ENCODE peak calls at places on chromosomes 7 and 10, in four cellular contexts. X is heart right ventricle, Y is right cardiac atrium, M is SK-N-SH. D is an unnamed sample.

GRCh38 chr7:16719699-16720098 is 33.9 kb upstream of the TSPAN13 start:
- DNase-seq in X (no peak), Y (no peak), M (no peak), D (no peak)

GRCh38 chr10:30028006-30028441 is 31.4 kb downstream of the JCAD start:
- DNase-seq in X (peak; percentile 35), Y (peak; percentile 85), M (no peak), D (peak; percentile 37)

GRCh38 chr10:74502963-74503608 is 323.3 kb upstream of the KAT6B start:
- DNase-seq in X (no peak), Y (no peak), M (no peak), D (no peak)

GRCh38 chr7:471866-472639 is 47.6 kb downstream of the PDGFA start:
- DNase-seq in X (peak; percentile 83), Y (peak; percentile 89), M (no peak), D (peak; percentile 52)

GRCh38 chr10:70537398-70538194 is 59.0 kb downstream of the PALD1 start:
- DNase-seq in X (no peak), Y (peak; percentile 57), M (no peak), D (no peak)

GRCh38 chr7:116653204-116653603 is 18.8 kb upstream of the MET start:
- DNase-seq in X (no peak), Y (no peak), M (no peak), D (no peak)

GRCh38 chr7:153190452-153190851 is 430.9 kb downstream of the ACTR3B start:
- DNase-seq in X (no peak), Y (no peak), M (peak; percentile 58), D (no peak)

GRCh38 chr7:38070718-38071117 is 107.3 kb upstream of the STARD3NL start:
- DNase-seq in X (no peak), Y (no peak), M (peak; percentile 73), D (peak; percentile 73)

GRCh38 chr10:93067443-93068365 is 6.0 kb upstream of the CYP26A1 start:
- DNase-seq in X (no peak), Y (no peak), M (no peak), D (no peak)

GRCh38 chr10:83218205-83218604 is 921.1 kb upstream of the GHITM start:
- DNase-seq in X (no peak), Y (no peak), M (peak; percentile 6), D (no peak)

GRCh38 chr10:43170491-43170890 is 32.2 kb downstream of the CSGALNACT2 start:
- DNase-seq in X (no peak), Y (no peak), M (no peak), D (no peak)

GRCh38 chr7:68619476-68619875 is 978.8 kb upstream of the AUTS2 start:
- DNase-seq in X (no peak), Y (no peak), M (no peak), D (no peak)

GRCh38 chr10:112793197-112793921 is 156.7 kb upstream of the TCF7L2 start:
- DNase-seq in X (no peak), Y (no peak), M (no peak), D (no peak)

GRCh38 chr10:1036341-1036791 is 10.7 kb upstream of the IDI2 start:
- DNase-seq in X (no peak), Y (no peak), M (no peak), D (no peak)

GRCh38 chr7:990352-991005 is 7.5 kb downstream of the CYP2W1 start:
- DNase-seq in X (no peak), Y (no peak), M (no peak), D (peak; percentile 36)

GRCh38 chr7:44372560-44373417 is 47.4 kb upstream of the CAMK2B start:
- DNase-seq in X (no peak), Y (no peak), M (no peak), D (no peak)

GRCh38 chr7:145169908-145170307 is 334.1 kb upstream of the TPK1 start:
- DNase-seq in X (no peak), Y (no peak), M (peak; percentile 4), D (no peak)

GRCh38 chr7:39686261-39686924 is 63.0 kb downstream of the RALA start:
- DNase-seq in X (no peak), Y (no peak), M (no peak), D (no peak)

GRCh38 chr7:150756858-150757257 is 19.6 kb downstream of the GIMAP5 start:
- DNase-seq in X (no peak), Y (no peak), M (no peak), D (no peak)

GRCh38 chr10:95835149-95835860 is 72.5 kb upstream of the CC2D2B start:
- DNase-seq in X (no peak), Y (no peak), M (no peak), D (no peak)

GRCh38 chr7:85186521-85187241 is at the start of gene SEMA3D:
- DNase-seq in X (peak; percentile 67), Y (peak; percentile 89), M (peak; percentile 93), D (peak; percentile 67)
- H3K4me3 ChIP-seq in X (peak within 1 kb of the TSS; percentile 47), Y (peak within 1 kb of the TSS; percentile 52), M (peak within 1 kb of the TSS; percentile 90), D (peak within 1 kb of the TSS; percentile 56)

DNA sequence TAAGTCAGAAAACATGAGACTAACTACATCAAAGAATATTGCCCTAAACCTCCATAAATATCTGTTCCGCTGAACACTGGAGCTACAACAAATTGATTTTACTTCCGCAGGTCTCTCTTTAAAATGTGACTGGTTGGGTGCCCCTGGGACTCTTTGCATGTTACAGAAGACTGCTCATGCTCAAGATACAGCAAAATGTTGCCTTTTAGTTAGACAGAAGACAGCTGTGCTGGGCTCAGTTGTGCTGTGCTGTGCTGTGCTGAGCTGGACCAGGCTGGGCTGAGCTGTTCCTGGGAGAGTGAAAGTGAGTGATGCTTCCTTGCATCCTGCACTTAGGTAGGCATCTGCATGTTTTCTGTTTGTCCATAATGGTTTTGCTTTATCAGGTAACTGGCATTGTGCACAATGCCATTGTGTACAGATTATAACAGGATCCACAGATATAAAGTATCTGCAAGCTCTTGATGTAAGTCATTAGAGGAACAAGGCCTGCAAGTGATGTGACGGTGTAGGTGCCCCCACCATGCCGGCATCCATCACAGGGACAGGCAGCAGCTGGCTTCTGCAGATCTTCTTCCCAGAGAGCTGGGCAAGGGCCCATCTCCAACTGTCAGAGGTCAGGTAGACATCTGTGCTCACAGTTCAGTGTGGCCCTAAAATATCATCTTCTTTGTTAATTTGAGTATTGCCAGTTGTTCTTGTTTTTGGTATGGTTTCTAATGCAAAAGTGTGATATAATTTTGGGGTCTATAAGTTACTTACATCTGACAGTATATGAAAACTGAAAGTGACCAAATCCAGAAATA is 972.5 kb upstream of the CELF2 start:
- DNase-seq in X (no peak), Y (no peak), M (no peak), D (no peak)
- H3K9me3 ChIP-seq in X (no peaks in the 10 kb centered on the region), Y (no peaks in the 10 kb centered on the region), M (no peaks in the 10 kb centered on the region), D (no peaks in the 10 kb centered on the region)

DNA sequence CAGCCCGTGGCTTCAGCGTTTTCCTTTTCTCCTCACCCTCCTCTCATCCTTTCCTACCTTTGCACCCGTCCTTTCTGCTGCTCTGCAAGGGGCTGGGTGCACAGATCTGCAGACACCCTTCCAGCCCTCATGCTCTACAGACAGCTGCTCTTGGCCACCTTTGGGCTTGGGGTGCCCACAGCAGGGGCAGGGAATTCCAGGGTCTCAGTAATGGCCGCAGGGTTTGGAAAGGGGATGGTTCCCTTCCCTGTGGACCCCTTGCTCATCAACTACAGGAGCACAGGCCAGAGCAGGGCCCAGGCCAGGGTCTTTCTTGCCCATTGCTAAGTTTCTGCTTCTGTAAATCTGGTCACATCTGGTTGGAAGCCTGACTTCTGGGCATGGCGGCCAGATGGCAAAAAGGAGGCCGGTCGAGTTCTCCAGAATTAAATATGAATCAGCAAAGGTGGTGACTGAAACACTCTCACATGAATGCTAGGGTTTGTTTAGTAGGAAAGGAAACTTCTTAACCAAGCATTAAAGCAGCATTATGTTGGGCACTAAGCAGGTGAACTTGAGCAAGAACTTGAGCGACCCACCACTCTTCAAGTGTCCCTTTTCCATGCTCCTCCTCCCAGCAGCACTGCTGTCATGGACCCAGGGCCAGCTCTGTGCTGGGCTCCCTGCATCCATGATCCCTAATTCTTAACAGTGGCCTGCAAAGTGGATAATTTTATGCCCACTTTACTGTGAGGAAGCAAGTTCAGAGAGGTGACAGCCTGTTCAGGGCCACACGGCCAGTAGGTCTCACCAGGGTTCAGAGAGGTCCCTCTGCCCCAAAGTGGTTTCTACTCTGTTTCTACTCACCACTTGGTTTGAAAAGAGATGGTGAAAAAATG is 1.5 kb downstream of the ECHDC3 start:
- DNase-seq in X (no peak), Y (no peak), M (no peak), D (no peak)
- H3K4me3 ChIP-seq in X (peak overlapping the region; percentile 66), Y (peak overlapping the region; percentile 66), M (no peak overlapping the region), D (no peak overlapping the region)

GRCh38 chr7:6675807-6676405 is 30.8 kb downstream of the ZNF12 start:
- DNase-seq in X (no peak), Y (no peak), M (no peak), D (no peak)

DNA sequence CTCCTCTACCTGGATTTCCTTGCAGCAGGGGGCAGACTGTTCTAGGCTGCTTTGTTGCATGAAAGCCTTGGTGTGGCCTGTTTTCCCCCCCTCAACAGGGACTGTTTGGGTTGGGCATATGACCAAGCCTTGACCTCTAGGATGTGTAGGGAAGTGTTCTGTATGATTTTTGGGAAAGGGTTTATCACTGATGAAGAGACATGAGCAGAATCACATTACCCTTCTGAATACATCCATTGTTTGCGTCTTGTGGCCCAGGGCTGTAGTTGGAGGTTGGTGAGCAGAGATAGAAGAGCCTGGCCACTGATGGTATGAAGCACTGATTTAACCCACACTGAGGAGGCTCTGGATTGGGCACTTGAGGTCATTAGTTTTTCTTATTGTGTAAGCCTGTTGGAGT is 26.6 kb downstream of the ZNF12 start:
- DNase-seq in X (no peak), Y (no peak), M (no peak), D (no peak)
- H3K9me3 ChIP-seq in X (peaks cover 100% of the 10 kb centered on the region), Y (peaks cover 28% of the 10 kb centered on the region), M (peaks cover 47% of the 10 kb centered on the region), D (peaks cover 98% of the 10 kb centered on the region)

DNA sequence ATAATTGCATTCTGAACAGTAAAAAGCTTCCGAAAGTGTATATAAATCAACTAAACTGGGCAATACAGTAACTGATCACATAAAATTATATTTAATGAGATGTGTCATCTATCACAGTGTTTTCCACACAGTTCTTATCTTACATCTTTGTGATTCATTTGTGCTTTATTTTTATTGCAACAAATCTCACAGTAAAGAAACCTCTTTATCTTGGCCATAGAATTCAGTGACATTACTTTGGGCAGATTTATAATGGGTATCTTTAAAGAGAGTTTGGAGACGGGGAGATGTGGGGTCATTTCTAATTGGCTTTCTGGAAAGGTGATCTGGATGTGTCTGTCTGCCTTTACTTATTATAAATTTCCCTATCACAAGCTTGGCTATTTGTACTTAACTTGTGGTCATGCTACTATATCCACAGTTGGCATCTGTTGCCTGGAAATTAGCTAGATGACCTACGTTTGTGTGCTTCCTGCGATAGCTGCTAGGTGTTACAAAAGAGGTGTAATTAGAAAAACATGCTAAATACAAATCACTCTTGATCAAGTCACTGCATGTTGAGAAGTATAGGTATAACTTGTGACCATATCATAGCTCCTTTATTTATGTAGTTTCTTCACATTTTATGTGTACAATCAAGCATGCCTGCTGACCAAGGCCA is 123.8 kb downstream of the ARID5B start:
- DNase-seq in X (no peak), Y (no peak), M (no peak), D (no peak)
- H3K4me3 ChIP-seq in X (no peak overlapping the region), Y (no peak overlapping the region), M (no peak overlapping the region), D (no peak overlapping the region)

DNA sequence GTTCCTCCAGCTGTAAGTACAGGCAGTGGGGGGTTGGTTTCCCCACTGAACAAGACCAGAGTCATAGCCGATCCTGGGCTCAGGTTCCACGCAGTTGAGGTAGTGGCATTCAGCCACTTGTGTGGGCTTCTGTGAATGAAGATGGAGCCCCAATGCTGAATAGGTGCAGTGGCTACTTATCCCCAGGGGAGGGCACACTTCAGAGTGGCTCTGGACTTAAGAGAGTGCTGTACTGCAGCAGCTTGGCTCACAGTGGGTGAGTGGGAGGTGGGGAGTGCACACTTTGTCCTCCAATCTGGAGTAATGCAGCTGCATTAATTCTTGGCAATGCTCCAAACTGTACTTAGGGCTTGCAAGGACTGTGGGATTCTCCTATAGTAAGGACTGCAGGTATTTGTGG is 81.9 kb downstream of the BUB3 start:
- DNase-seq in X (no peak), Y (no peak), M (no peak), D (no peak)
- H3K9me3 ChIP-seq in X (peaks cover 29% of the 10 kb centered on the region), Y (no peaks in the 10 kb centered on the region), M (no peaks in the 10 kb centered on the region), D (no peaks in the 10 kb centered on the region)

D was measured in adrenal gland.